ENCODE peak calls at places on chromosomes 5 and 9, in four cellular contexts. One of them, this sample, is unnamed. For H3K27me3 and H3K4me1, the result is how much of the 10 kb centered on the place peaks cover.

GRCh38 chr5:76705574-76705973 is 10.4 kb upstream of the F2R start:
- ATAC-seq in HepG2: no peak
- ATAC-seq in K562: no peak
- ATAC-seq in heart left ventricle: no peak
- ATAC-seq in this sample: no peak

GRCh38 chr5:1280177-1281037 is 14.5 kb downstream of the TERT start:
- ATAC-seq in heart left ventricle: no peak
- ATAC-seq in K562: no peak
- ATAC-seq in HepG2: no peak
- ATAC-seq in this sample: no peak

GRCh38 chr5:72378636-72379289 is 58.6 kb downstream of the PTCD2 start:
- ATAC-seq in heart left ventricle: peak
- ATAC-seq in HepG2: no peak
- ATAC-seq in K562: peak
- ATAC-seq in this sample: peak

GRCh38 chr9:99150456-99151171 is 45.7 kb downstream of the TGFBR1 start:
- ATAC-seq in HepG2: no peak
- ATAC-seq in K562: no peak
- ATAC-seq in heart left ventricle: no peak
- ATAC-seq in this sample: no peak

GRCh38 chr5:55758231-55758630 is 20.4 kb downstream of the DDX4 start:
- ATAC-seq in heart left ventricle: no peak
- ATAC-seq in K562: no peak
- ATAC-seq in HepG2: no peak
- ATAC-seq in this sample: no peak

GRCh38 chr9:134778841-134779411 is 101.7 kb upstream of the FCN2 start:
- ATAC-seq in heart left ventricle: peak
- ATAC-seq in K562: peak
- ATAC-seq in HepG2: peak
- ATAC-seq in this sample: peak

GRCh38 chr5:148459669-148460068 is 75.9 kb downstream of the FBXO38 start:
- ATAC-seq in HepG2: no peak
- ATAC-seq in heart left ventricle: no peak
- ATAC-seq in K562: no peak
- ATAC-seq in this sample: no peak

GRCh38 chr9:1637401-1637800 is 377.7 kb upstream of the SMARCA2 start:
- ATAC-seq in HepG2: no peak
- ATAC-seq in K562: no peak
- ATAC-seq in heart left ventricle: no peak
- ATAC-seq in this sample: no peak

GRCh38 chr5:16521561-16522090 is 56.0 kb upstream of the ZNF622 start:
- ATAC-seq in K562: peak
- ATAC-seq in heart left ventricle: peak
- ATAC-seq in HepG2: peak
- ATAC-seq in this sample: no peak

GRCh38 chr5:91150189-91150588 is 232.9 kb downstream of the ARRDC3 start:
- ATAC-seq in HepG2: no peak
- ATAC-seq in K562: no peak
- ATAC-seq in heart left ventricle: no peak
- ATAC-seq in this sample: peak

GRCh38 chr9:38043931-38044623 is 24.9 kb downstream of the SHB start:
- ATAC-seq in heart left ventricle: peak
- ATAC-seq in K562: no peak
- ATAC-seq in HepG2: no peak
- ATAC-seq in this sample: no peak

GRCh38 chr9:38048319-38048969 is 20.6 kb downstream of the SHB start:
- ATAC-seq in HepG2: peak
- ATAC-seq in heart left ventricle: no peak
- ATAC-seq in K562: no peak
- ATAC-seq in this sample: no peak

GRCh38 chr9:38044706-38045105 is 24.3 kb downstream of the SHB start:
- ATAC-seq in HepG2: no peak
- ATAC-seq in heart left ventricle: no peak
- ATAC-seq in K562: no peak
- ATAC-seq in this sample: no peak

GRCh38 chr9:38046669-38047300 is 22.2 kb downstream of the SHB start:
- ATAC-seq in HepG2: peak
- ATAC-seq in K562: no peak
- ATAC-seq in heart left ventricle: peak
- ATAC-seq in this sample: no peak

GRCh38 chr9:38047301-38048251 is 21.5 kb downstream of the SHB start:
- ATAC-seq in heart left ventricle: peak
- ATAC-seq in K562: peak
- ATAC-seq in HepG2: peak
- ATAC-seq in this sample: peak
- TF ChIP-seq POLR2A in heart left ventricle: no peak
- TF ChIP-seq POLR2A in K562: no peak
- TF ChIP-seq POLR2A in HepG2: peak
- TF ChIP-seq POLR2A in this sample: no peak

DNA sequence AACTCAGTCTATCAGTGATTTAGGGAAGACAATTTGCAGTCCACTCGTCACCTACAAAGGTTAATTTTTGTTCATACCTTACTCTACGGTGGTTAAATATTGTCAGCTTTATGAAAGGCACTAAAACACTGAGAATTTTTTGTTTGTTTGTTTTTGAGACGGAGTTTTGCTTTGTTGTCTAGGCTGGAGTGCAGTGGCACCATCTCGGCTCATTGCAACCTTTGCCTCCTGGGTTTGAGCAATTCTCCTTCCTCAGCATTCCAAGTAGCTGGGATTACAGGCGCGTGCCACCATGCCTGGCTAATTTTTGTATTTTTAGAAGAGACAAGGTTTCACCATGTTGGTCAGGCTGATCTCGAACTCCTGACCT is 26.4 kb upstream of the TXN start:
- ATAC-seq in K562: no peak
- ATAC-seq in heart left ventricle: no peak
- ATAC-seq in HepG2: no peak
- ATAC-seq in this sample: no peak
- H3K27me3 ChIP-seq in K562: under half
- H3K27me3 ChIP-seq in heart left ventricle: under half
- H3K27me3 ChIP-seq in HepG2: under half
- H3K27me3 ChIP-seq in this sample: under half

GRCh38 chr5:73747696-73748380 is 121.8 kb downstream of the ARHGEF28 start:
- ATAC-seq in HepG2: no peak
- ATAC-seq in heart left ventricle: peak
- ATAC-seq in K562: no peak
- ATAC-seq in this sample: no peak

GRCh38 chr5:73751254-73751914 is 125.4 kb downstream of the ARHGEF28 start:
- ATAC-seq in heart left ventricle: no peak
- ATAC-seq in HepG2: no peak
- ATAC-seq in K562: no peak
- ATAC-seq in this sample: no peak

GRCh38 chr5:73748510-73749410 is 122.8 kb downstream of the ARHGEF28 start:
- ATAC-seq in heart left ventricle: peak
- ATAC-seq in K562: no peak
- ATAC-seq in HepG2: no peak
- ATAC-seq in this sample: peak

GRCh38 chr5:73746608-73747007 is 120.6 kb downstream of the ARHGEF28 start:
- ATAC-seq in heart left ventricle: no peak
- ATAC-seq in HepG2: peak
- ATAC-seq in K562: no peak
- ATAC-seq in this sample: no peak

DNA sequence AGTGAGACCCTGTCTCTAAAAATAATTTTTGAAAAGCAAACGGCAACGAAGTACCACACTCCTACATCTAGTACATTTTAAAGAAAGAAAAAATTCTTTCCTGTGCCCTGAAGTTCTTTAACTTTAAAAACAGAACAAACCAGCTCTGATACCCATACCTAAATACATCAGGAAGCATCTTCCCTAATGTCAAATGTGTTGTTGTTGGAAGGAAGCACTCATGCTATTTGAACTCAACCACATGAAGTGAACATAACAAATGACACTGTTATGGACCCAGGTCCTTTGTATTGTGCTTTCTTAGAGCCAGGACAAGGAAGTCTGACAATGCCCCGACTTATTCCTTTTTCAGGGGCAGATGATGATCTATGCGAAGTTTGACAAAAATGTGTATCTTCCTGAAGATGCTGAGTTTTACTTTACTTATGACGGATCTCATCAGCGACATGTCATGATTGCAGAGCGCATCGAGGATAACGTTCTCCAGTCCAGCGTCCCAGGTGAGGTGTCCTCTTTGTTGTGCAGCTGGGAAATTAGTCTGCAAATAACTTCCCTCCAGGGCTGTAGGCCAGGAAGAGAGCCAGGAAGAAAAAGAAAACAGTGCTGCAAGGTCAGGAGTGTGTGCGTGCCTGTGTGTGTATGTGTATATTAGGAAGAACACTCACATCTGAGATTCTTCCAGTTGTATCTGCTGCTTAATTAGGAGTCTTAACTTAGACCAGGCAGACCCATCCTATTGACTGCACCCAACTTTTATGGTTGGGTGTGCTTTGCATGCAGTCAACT is 123.7 kb downstream of the ARHGEF28 start:
- ATAC-seq in heart left ventricle: peak
- ATAC-seq in K562: no peak
- ATAC-seq in HepG2: no peak
- ATAC-seq in this sample: peak
- H3K4me1 ChIP-seq in heart left ventricle: under half
- H3K4me1 ChIP-seq in K562: under half
- H3K4me1 ChIP-seq in HepG2: under half
- H3K4me1 ChIP-seq in this sample: half or more

GRCh38 chr5:126523818-126524522 is 71.0 kb downstream of the ALDH7A1 start:
- ATAC-seq in heart left ventricle: no peak
- ATAC-seq in K562: no peak
- ATAC-seq in HepG2: no peak
- ATAC-seq in this sample: no peak

GRCh38 chr5:126519637-126520592 is 75.1 kb downstream of the ALDH7A1 start:
- ATAC-seq in K562: peak
- ATAC-seq in HepG2: no peak
- ATAC-seq in heart left ventricle: peak
- ATAC-seq in this sample: peak

GRCh38 chr5:126521130-126521529 is 73.9 kb downstream of the ALDH7A1 start:
- ATAC-seq in K562: peak
- ATAC-seq in HepG2: no peak
- ATAC-seq in heart left ventricle: no peak
- ATAC-seq in this sample: no peak

GRCh38 chr5:126516852-126517251 is 78.2 kb downstream of the ALDH7A1 start:
- ATAC-seq in heart left ventricle: no peak
- ATAC-seq in K562: no peak
- ATAC-seq in HepG2: no peak
- ATAC-seq in this sample: no peak

GRCh38 chr5:126520593-126520953 is 74.4 kb downstream of the ALDH7A1 start:
- ATAC-seq in K562: no peak
- ATAC-seq in heart left ventricle: no peak
- ATAC-seq in HepG2: no peak
- ATAC-seq in this sample: no peak
- TF ChIP-seq POLR2A in K562: no peak
- TF ChIP-seq POLR2A in heart left ventricle: no peak
- TF ChIP-seq POLR2A in HepG2: no peak
- TF ChIP-seq POLR2A in this sample: no peak

GRCh38 chr5:123817267-123817666 is 305.3 kb downstream of the CSNK1G3 start:
- ATAC-seq in HepG2: no peak
- ATAC-seq in K562: no peak
- ATAC-seq in heart left ventricle: no peak
- ATAC-seq in this sample: no peak

GRCh38 chr5:123813937-123814624 is 302.1 kb downstream of the CSNK1G3 start:
- ATAC-seq in heart left ventricle: peak
- ATAC-seq in HepG2: no peak
- ATAC-seq in K562: no peak
- ATAC-seq in this sample: no peak

GRCh38 chr5:123813251-123813650 is 301.3 kb downstream of the CSNK1G3 start:
- ATAC-seq in heart left ventricle: no peak
- ATAC-seq in HepG2: no peak
- ATAC-seq in K562: no peak
- ATAC-seq in this sample: no peak

GRCh38 chr5:123811771-123812170 is 299.8 kb downstream of the CSNK1G3 start:
- ATAC-seq in HepG2: no peak
- ATAC-seq in heart left ventricle: no peak
- ATAC-seq in K562: no peak
- ATAC-seq in this sample: no peak

DNA sequence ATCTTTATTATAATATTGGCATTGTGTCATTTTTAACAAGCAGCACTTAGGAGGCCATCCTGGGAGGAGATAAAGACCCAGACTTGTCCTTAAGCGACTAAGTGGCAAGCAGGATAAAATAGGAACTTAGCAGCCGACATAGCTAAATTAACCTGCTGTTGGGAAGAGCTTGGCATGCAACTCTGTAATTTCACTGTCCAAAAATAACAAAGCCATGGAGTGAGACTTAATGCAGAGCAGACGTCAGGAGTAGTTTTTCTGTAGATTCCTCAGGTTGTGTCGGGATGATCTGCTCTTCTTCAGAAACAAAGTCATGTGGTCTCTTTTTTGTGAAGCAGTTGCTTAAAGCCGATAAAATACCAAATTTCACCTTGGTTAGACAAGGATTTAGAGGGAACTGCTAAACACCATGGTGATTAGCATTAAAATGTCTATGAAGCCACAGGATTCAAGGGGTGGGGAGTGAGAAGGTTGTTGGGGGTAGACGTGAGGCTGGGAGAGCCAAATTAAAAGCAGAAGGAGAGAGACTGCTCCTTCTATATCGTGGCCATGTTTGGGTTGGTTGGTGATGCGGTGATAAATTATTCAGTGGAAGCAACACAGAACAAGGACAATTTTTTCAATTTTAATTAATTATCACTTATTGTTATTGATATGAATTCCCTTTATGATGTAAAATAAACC is 303.0 kb downstream of the CSNK1G3 start:
- ATAC-seq in K562: no peak
- ATAC-seq in heart left ventricle: peak
- ATAC-seq in HepG2: no peak
- ATAC-seq in this sample: no peak
- H3K27me3 ChIP-seq in K562: under half
- H3K27me3 ChIP-seq in heart left ventricle: under half
- H3K27me3 ChIP-seq in HepG2: under half
- H3K27me3 ChIP-seq in this sample: under half

GRCh38 chr9:14511452-14511851 is 181.8 kb downstream of the ZDHHC21 start:
- ATAC-seq in K562: peak
- ATAC-seq in heart left ventricle: no peak
- ATAC-seq in HepG2: no peak
- ATAC-seq in this sample: no peak

GRCh38 chr9:14512942-14513341 is 180.3 kb downstream of the ZDHHC21 start:
- ATAC-seq in heart left ventricle: no peak
- ATAC-seq in HepG2: no peak
- ATAC-seq in K562: no peak
- ATAC-seq in this sample: no peak

DNA sequence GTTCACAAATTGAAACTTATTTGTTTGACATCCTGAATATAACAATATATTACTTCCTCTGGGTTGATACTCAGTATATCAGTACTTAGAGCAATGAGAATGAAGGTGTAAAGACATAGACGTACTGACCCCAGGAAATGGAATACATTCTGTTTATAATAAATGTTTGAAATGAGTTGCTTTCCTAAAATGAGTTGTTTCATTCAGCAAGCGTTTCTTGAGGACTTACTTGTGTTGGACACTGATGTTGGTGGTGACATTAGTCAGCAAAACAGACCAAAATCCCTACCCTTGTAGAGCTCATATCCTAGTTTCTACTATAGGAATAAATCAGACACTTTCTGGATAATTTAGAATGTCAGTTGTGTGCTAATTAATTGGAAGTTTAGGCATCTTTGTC is 184.3 kb downstream of the ZDHHC21 start:
- ATAC-seq in HepG2: no peak
- ATAC-seq in K562: peak
- ATAC-seq in heart left ventricle: no peak
- ATAC-seq in this sample: no peak
- H3K4me1 ChIP-seq in HepG2: under half
- H3K4me1 ChIP-seq in K562: under half
- H3K4me1 ChIP-seq in heart left ventricle: under half
- H3K4me1 ChIP-seq in this sample: under half

This sample was measured in gastroesophageal sphincter.